ENCODE peak calls at places on chromosomes 16 and 17, in eight cellular contexts. P is activated naive CD4-positive, alpha-beta T cell; Q is epithelial cell of proximal tubule; J is renal cortical epithelial cell; H is substantia nigra; N is HCT116; S is hepatic stellate cell; X is NCI-H460. V is an unnamed sample.

GRCh38 chr16:55421225-55421624 is 57.8 kb upstream of the MMP2 start:
- DNase-seq in P (no peak), H (no peak), Q (no peak), X (no peak), J (no peak), S (no peak), N (no peak), V (no peak)

GRCh38 chr16:63422633-63423032 is 1386.4 kb upstream of the CDH8 start:
- DNase-seq in N (no peak), Q (no peak), H (no peak), P (no peak), J (peak), X (no peak), S (no peak), V (no peak)

GRCh38 chr16:19874816-19875546 is 9.7 kb downstream of the GPRC5B start:
- DNase-seq in Q (no peak), P (no peak), X (no peak), H (no peak), J (no peak), N (no peak), S (no peak), V (no peak)

GRCh38 chr16:88343276-88343791 is 39.4 kb upstream of the ZNF469 start:
- DNase-seq in N (no peak), S (no peak), P (no peak), X (no peak), Q (no peak), H (no peak), J (no peak), V (no peak)

GRCh38 chr16:84548508-84548907 is 44.0 kb upstream of the MEAK7 start:
- DNase-seq in P (no peak), H (no peak), J (no peak), Q (no peak), S (no peak), N (no peak), X (no peak), V (no peak)

GRCh38 chr17:14211778-14212177 is 24.9 kb downstream of the CDRT15 start:
- DNase-seq in Q (no peak), P (no peak), J (no peak), S (peak), N (no peak), X (no peak), H (no peak), V (no peak)

GRCh38 chr17:1908699-1909309 is 79.0 kb downstream of the RPA1 start:
- DNase-seq in Q (peak), J (peak), S (peak), X (peak), N (peak), H (no peak), P (no peak), V (no peak)

GRCh38 chr16:3456374-3456773 is 12.9 kb downstream of the NAA60 start:
- DNase-seq in J (no peak), N (no peak), Q (no peak), S (no peak), P (no peak), X (no peak), H (no peak), V (no peak)

GRCh38 chr17:50615818-50616217 is 18.9 kb upstream of the ABCC3 start:
- DNase-seq in S (no peak), X (no peak), Q (no peak), P (no peak), J (no peak), N (no peak), H (no peak), V (no peak)

GRCh38 chr17:2688351-2689342 is 22.9 kb downstream of the CLUH start:
- DNase-seq in P (no peak), H (no peak), S (no peak), J (no peak), N (no peak), Q (no peak), X (no peak), V (no peak)

GRCh38 chr16:89332248-89333245 is 115.0 kb downstream of the ZNF778 start:
- DNase-seq in J (no peak), X (no peak), N (no peak), P (no peak), Q (no peak), H (no peak), S (no peak), V (no peak)

GRCh38 chr17:16512011-16512410 is 20.0 kb upstream of the LRRC75A start:
- DNase-seq in X (no peak), N (no peak), J (no peak), H (no peak), Q (no peak), S (no peak), P (no peak), V (no peak)

GRCh38 chr17:74493381-74493833 is 27.0 kb downstream of the CD300A start:
- DNase-seq in Q (peak), H (no peak), P (no peak), N (peak), J (peak), S (peak), X (peak), V (peak)